ENCODE peak calls at places on chromosomes 5 and 9, in nine cellular contexts. F is GM23338; R is Karpas-422; T is uterus; W is mucosa of descending colon; U is CD8-positive, alpha-beta memory T cell; D is IMR-90; Q is tibial nerve; P is GM06990. S is an unnamed sample.
A peak's percentile ranks its signal among the peaks of the same experiment; 100 is the strongest.

GRCh38 chr9:91536211-91536691 is 112.6 kb upstream of the NFIL3 start:
- DNase-seq in F (no peak), R (no peak), T (no peak), W (peak; percentile 67), U (no peak), D (peak; percentile 90), Q (no peak), P (no peak), S (no peak)

GRCh38 chr5:66307647-66308257 is 163.7 kb downstream of the SREK1 start:
- DNase-seq in F (peak; percentile 84), R (peak; percentile 90), T (no peak), W (no peak), U (peak; percentile 41), D (peak; percentile 69), Q (no peak), P (no peak), S (peak; percentile 47)

GRCh38 chr5:77518304-77518703 is 26.2 kb upstream of the WDR41 start:
- DNase-seq in F (peak; percentile 72), R (no peak), T (no peak), W (no peak), U (no peak), D (peak; percentile 2), Q (no peak), P (no peak), S (peak; percentile 4)

GRCh38 chr9:86491634-86492266 is 137.5 kb upstream of the TUT7 start:
- DNase-seq in F (no peak), R (no peak), T (no peak), W (no peak), U (no peak), D (no peak), Q (no peak), P (no peak), S (no peak)

GRCh38 chr9:114883709-114884108 is 46.7 kb downstream of the TNFSF8 start:
- DNase-seq in F (no peak), R (peak; percentile 84), T (no peak), W (no peak), U (no peak), D (no peak), Q (no peak), P (no peak), S (no peak)

GRCh38 chr9:108103294-108103693 is 613.7 kb upstream of the KLF4 start:
- DNase-seq in F (no peak), R (no peak), T (no peak), W (no peak), U (no peak), D (peak; percentile 63), Q (no peak), P (no peak), S (no peak)

GRCh38 chr5:437281-437771 is 5.7 kb upstream of the EXOC3 start:
- DNase-seq in F (no peak), R (no peak), T (no peak), W (no peak), U (no peak), D (no peak), Q (no peak), P (no peak), S (no peak)

GRCh38 chr5:58983496-58983895 is 400.6 kb downstream of the RAB3C start:
- DNase-seq in F (no peak), R (no peak), T (no peak), W (no peak), U (no peak), D (peak; percentile 14), Q (no peak), P (no peak), S (no peak)

GRCh38 chr9:76571288-76572204 is 112.6 kb downstream of the GCNT1 start:
- DNase-seq in F (peak; percentile 14), R (peak; percentile 41), T (no peak), W (peak; percentile 56), U (no peak), D (no peak), Q (no peak), P (peak; percentile 48), S (peak; percentile 46)

GRCh38 chr5:60161340-60161934 is 267.9 kb upstream of the PDE4D start:
- DNase-seq in F (peak; percentile 68), R (peak; percentile 57), T (no peak), W (no peak), U (no peak), D (peak; percentile 19), Q (no peak), P (peak; percentile 9), S (peak; percentile 40)

GRCh38 chr5:132011561-132012384 is at the start of gene ACSL6:
- DNase-seq in F (peak; percentile 62), R (no peak), T (no peak), W (peak; percentile 54), U (peak; percentile 40), D (no peak), Q (no peak), P (no peak), S (peak; percentile 88)

GRCh38 chr5:53777864-53778618 is 217.6 kb downstream of the NDUFS4 start:
- DNase-seq in F (no peak), R (no peak), T (no peak), W (no peak), U (no peak), D (no peak), Q (no peak), P (no peak), S (no peak)

GRCh38 chr9:108468364-108468763 is 387.4 kb downstream of the ACTL7B start:
- DNase-seq in F (peak; percentile 82), R (peak; percentile 84), T (no peak), W (peak; percentile 54), U (no peak), D (peak; percentile 23), Q (no peak), P (no peak), S (no peak)

GRCh38 chr5:134758504-134759341 is at the start of gene DDX46:
- DNase-seq in F (peak; percentile 99), R (peak; percentile 98), T (peak; percentile 95), W (peak; percentile 97), U (peak; percentile 90), D (peak; percentile 88), Q (peak; percentile 83), P (peak; percentile 94), S (peak; percentile 96)

GRCh38 chr9:104769655-104770054 is 5.7 kb downstream of the NIPSNAP3B start:
- DNase-seq in F (no peak), R (no peak), T (no peak), W (no peak), U (no peak), D (no peak), Q (no peak), P (no peak), S (no peak)

DNA sequence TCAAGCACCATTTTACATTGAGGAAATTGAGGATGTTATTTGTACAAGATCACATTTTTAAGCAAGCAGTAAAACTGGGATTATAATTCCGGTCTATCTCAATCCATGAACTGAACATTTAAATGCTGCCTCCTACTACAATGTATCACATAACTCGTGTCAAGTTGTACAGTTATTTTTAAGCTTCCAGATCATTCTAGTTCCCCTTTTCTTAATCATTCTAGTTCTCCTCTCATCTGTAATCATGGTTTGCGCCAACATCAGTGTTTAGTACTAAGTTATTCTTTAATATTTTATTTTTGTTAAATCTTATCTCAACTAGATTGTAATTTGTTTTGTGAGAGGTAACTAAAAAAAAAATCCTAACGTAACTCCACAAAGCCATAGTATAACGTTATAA is 2.3 kb upstream of the UHRF2 start:
- DNase-seq in F (no peak), R (peak; percentile 51), T (no peak), W (no peak), U (no peak), D (no peak), Q (no peak), P (no peak), S (no peak)
- H3K4me3 ChIP-seq in F (no peak overlapping the region), R (peak overlapping the region; percentile 14), T (no peak overlapping the region), W (no peak overlapping the region), U (no peak overlapping the region), D (no peak overlapping the region), Q (no peak overlapping the region), P (no peak overlapping the region), S (no peak overlapping the region)

GRCh38 chr5:151107738-151108520 is 27.1 kb upstream of the TNIP1 start:
- DNase-seq in F (no peak), R (no peak), T (no peak), W (peak; percentile 66), U (no peak), D (peak; percentile 58), Q (no peak), P (no peak), S (no peak)
- H3K36me3 ChIP-seq in F (no peaks in the 10 kb centered on the region), R (peaks cover 73% of the 10 kb centered on the region), T (no peaks in the 10 kb centered on the region), W (no peaks in the 10 kb centered on the region), U (peaks cover 86% of the 10 kb centered on the region), D (peaks cover 78% of the 10 kb centered on the region), Q (no peaks in the 10 kb centered on the region), P (peaks cover 54% of the 10 kb centered on the region), S (peaks cover 15% of the 10 kb centered on the region)

GRCh38 chr9:15851766-15852165 is 298.9 kb downstream of the CCDC171 start:
- DNase-seq in F (no peak), R (no peak), T (no peak), W (no peak), U (no peak), D (no peak), Q (no peak), P (no peak), S (no peak)

GRCh38 chr9:15846611-15847010 is 293.8 kb downstream of the CCDC171 start:
- DNase-seq in F (no peak), R (no peak), T (peak; percentile 21), W (no peak), U (no peak), D (no peak), Q (no peak), P (no peak), S (no peak)

DNA sequence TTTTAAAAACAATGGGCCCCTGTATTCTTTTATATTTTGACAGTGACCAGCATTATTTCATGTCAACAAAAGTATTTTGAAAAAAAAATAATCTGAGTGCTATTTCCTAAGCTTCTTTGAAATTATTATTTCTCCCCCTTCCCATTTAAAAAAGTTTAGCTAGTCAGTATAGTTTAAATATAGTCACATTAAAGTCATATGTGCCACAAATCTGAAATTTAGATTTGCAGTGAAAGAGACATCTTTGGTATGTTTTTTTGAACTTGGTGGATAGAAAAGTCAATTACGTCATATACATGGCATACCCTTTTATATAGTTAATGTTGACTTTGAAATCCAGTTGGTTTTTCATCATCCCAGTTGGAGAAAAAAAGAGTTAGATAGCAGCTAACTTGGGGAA is 297.0 kb downstream of the CCDC171 start:
- DNase-seq in F (no peak), R (no peak), T (no peak), W (no peak), U (no peak), D (no peak), Q (no peak), P (no peak), S (no peak)
- H3K4me3 ChIP-seq in F (no peak overlapping the region), R (no peak overlapping the region), T (no peak overlapping the region), W (no peak overlapping the region), U (no peak overlapping the region), D (no peak overlapping the region), Q (no peak overlapping the region), P (no peak overlapping the region), S (no peak overlapping the region)

GRCh38 chr5:32145378-32145777 is 28.7 kb downstream of the GOLPH3 start:
- DNase-seq in F (no peak), R (no peak), T (no peak), W (no peak), U (no peak), D (no peak), Q (no peak), P (no peak), S (no peak)
- H3K36me3 ChIP-seq in F (peaks cover 4% of the 10 kb centered on the region), R (peaks cover 4% of the 10 kb centered on the region), T (no peaks in the 10 kb centered on the region), W (no peaks in the 10 kb centered on the region), U (no peaks in the 10 kb centered on the region), D (peaks cover 8% of the 10 kb centered on the region), Q (no peaks in the 10 kb centered on the region), P (no peaks in the 10 kb centered on the region), S (no peaks in the 10 kb centered on the region)